ENCODE peak calls at places on chromosomes 16 and 17, in eight cellular contexts. G is fibroblast of lung, J is lower lobe of right lung, B is fibroblast of the aortic adventitia, K is body of pancreas, Y is AG10803, S is endothelial cell of umbilical vein, U is SK-N-SH. X is an unnamed sample.

GRCh38 chr17:40072481-40073346 is 9.9 kb downstream of the THRA start:
- DNase-seq in G (no peak), J (no peak), B (no peak), K (peak; percentile 67), Y (no peak), S (no peak), U (peak; percentile 51), X (no peak)

GRCh38 chr17:60127068-60128064 is 22.4 kb upstream of the CA4 start:
- DNase-seq in G (no peak), J (no peak), B (no peak), K (no peak), Y (no peak), S (no peak), U (peak; percentile 14), X (no peak)

GRCh38 chr17:10843806-10844205 is 5.9 kb upstream of the PIRT start:
- DNase-seq in G (peak; percentile 0), J (no peak), B (no peak), K (no peak), Y (no peak), S (no peak), U (peak; percentile 12), X (no peak)

GRCh38 chr17:72725432-72726068 is 366.9 kb downstream of the SLC39A11 start:
- DNase-seq in G (peak; percentile 55), J (peak; percentile 63), B (peak; percentile 62), K (peak; percentile 68), Y (peak; percentile 44), S (peak; percentile 53), U (peak; percentile 78), X (peak; percentile 76)

GRCh38 chr16:74309789-74310781 is 13.5 kb downstream of the PSMD7 start:
- DNase-seq in G (peak; percentile 44), J (no peak), B (peak; percentile 67), K (peak; percentile 45), Y (peak; percentile 58), S (peak; percentile 49), U (peak; percentile 66), X (peak; percentile 54)

GRCh38 chr16:6247771-6248170 is 1084.9 kb upstream of the RBFOX1 start:
- DNase-seq in G (no peak), J (no peak), B (no peak), K (no peak), Y (no peak), S (no peak), U (no peak), X (no peak)

GRCh38 chr17:6303664-6304063 is 131.3 kb downstream of the AIPL1 start:
- DNase-seq in G (peak; percentile 33), J (no peak), B (peak; percentile 8), K (no peak), Y (peak; percentile 9), S (peak; percentile 53), U (no peak), X (peak; percentile 14)

GRCh38 chr16:13811834-13812233 is 108.1 kb upstream of the ERCC4 start:
- DNase-seq in G (no peak), J (no peak), B (no peak), K (no peak), Y (no peak), S (no peak), U (no peak), X (no peak)

GRCh38 chr16:50594332-50595260 is 46.4 kb downstream of the NKD1 start:
- DNase-seq in G (no peak), J (no peak), B (no peak), K (no peak), Y (no peak), S (no peak), U (no peak), X (no peak)

GRCh38 chr17:72606656-72607055 is 485.8 kb downstream of the SLC39A11 start:
- DNase-seq in G (no peak), J (no peak), B (no peak), K (no peak), Y (no peak), S (no peak), U (no peak), X (no peak)

GRCh38 chr16:65283238-65283651 is 161.4 kb upstream of the CDH11 start:
- DNase-seq in G (peak; percentile 68), J (no peak), B (peak; percentile 16), K (no peak), Y (no peak), S (peak; percentile 44), U (peak; percentile 71), X (no peak)

GRCh38 chr17:51035436-51035835 is 85.2 kb downstream of the SPAG9 start:
- DNase-seq in G (peak; percentile 97), J (no peak), B (peak; percentile 94), K (no peak), Y (peak; percentile 96), S (peak; percentile 68), U (no peak), X (peak; percentile 31)

GRCh38 chr17:72615627-72615991 is 476.9 kb downstream of the SLC39A11 start:
- DNase-seq in G (no peak), J (no peak), B (no peak), K (no peak), Y (no peak), S (no peak), U (no peak), X (no peak)

GRCh38 chr17:57419940-57420522 is 163.7 kb downstream of the MSI2 start:
- DNase-seq in G (no peak), J (no peak), B (no peak), K (no peak), Y (no peak), S (no peak), U (no peak), X (no peak)

GRCh38 chr16:58733671-58734458 is at the start of gene GOT2:
- DNase-seq in G (peak; percentile 88), J (peak; percentile 88), B (peak; percentile 75), K (peak; percentile 83), Y (peak; percentile 85), S (peak; percentile 93), U (peak; percentile 94), X (peak; percentile 93)

GRCh38 chr17:76566988-76567431 is 18.6 kb downstream of the ST6GALNAC2 start:
- DNase-seq in G (no peak), J (no peak), B (no peak), K (no peak), Y (no peak), S (no peak), U (peak; percentile 19), X (no peak)

GRCh38 chr17:72955391-72956140 is 136.9 kb downstream of the SLC39A11 start:
- DNase-seq in G (no peak), J (no peak), B (no peak), K (no peak), Y (no peak), S (no peak), U (no peak), X (no peak)

GRCh38 chr16:57679016-57679415 is 10.9 kb downstream of the ADGRG3 start:
- DNase-seq in G (no peak), J (no peak), B (no peak), K (no peak), Y (no peak), S (no peak), U (no peak), X (no peak)

GRCh38 chr17:50477976-50478375 is 684 bp upstream of the RSAD1 start:
- DNase-seq in G (no peak), J (peak; percentile 26), B (no peak), K (no peak), Y (no peak), S (no peak), U (no peak), X (no peak)

GRCh38 chr17:62807812-62808575 is at the start of gene MARCHF10:
- DNase-seq in G (peak; percentile 27), J (peak; percentile 60), B (no peak), K (peak; percentile 62), Y (no peak), S (no peak), U (peak; percentile 68), X (peak; percentile 15)

GRCh38 chr17:62703776-62704380 is 76.4 kb downstream of the MRC2 start:
- DNase-seq in G (peak; percentile 48), J (peak; percentile 87), B (peak; percentile 44), K (peak; percentile 80), Y (peak; percentile 48), S (peak; percentile 44), U (peak; percentile 96), X (peak; percentile 69)

DNA sequence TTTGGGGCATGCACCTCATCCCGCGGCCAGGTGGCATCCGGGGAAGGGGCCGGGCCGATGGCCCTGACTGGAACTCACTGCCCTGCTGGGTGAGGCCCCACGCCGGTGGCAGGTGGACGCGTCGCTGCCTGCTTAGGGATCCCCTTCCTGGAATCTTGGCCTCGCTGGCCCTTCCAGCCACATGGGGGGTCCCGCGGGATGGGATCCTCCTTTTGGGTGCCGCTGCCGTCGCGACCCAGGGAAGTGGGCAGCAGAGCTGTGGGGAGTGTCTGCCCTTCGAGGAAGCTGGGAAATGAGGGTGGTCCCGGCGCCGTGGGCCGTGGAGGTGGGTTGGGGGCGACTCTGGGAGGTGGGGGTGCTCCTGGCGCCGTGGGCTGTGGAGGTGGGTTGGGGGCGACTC is 12.8 kb downstream of the METRNL start:
- DNase-seq in G (no peak), J (no peak), B (no peak), K (no peak), Y (no peak), S (no peak), U (no peak), X (no peak)
- H3K4me3 ChIP-seq in G (no peak overlapping the region), J (peak overlapping the region; percentile 32), B (no peak overlapping the region), K (no peak overlapping the region), Y (no peak overlapping the region), S (no peak overlapping the region), U (no peak overlapping the region), X (no peak overlapping the region)

GRCh38 chr16:84410361-84411138 is 42.2 kb downstream of the ATP2C2 start:
- DNase-seq in G (no peak), J (no peak), B (no peak), K (no peak), Y (no peak), S (no peak), U (no peak), X (no peak)
- TF ChIP-seq CTCF in G (no peak), J (no peak), B (no peak), K (no peak), Y (no peak), S (no peak), U (no peak), X (no peak)

GRCh38 chr17:48593126-48593829 is at the start of gene HOXB5:
- DNase-seq in G (peak; percentile 54), J (no peak), B (peak; percentile 43), K (no peak), Y (no peak), S (no peak), U (no peak), X (no peak)
- H3K4me3 ChIP-seq in G (peak within 1 kb of the TSS; percentile 93), J (peak within 1 kb of the TSS; percentile 63), B (peak within 1 kb of the TSS; percentile 63), K (no peak within 1 kb of the TSS), Y (peak within 1 kb of the TSS; percentile 82), S (no peak within 1 kb of the TSS), U (peak within 1 kb of the TSS; percentile 8), X (peak within 1 kb of the TSS; percentile 44)

GRCh38 chr17:36707904-36708303 is 106.5 kb downstream of the MRM1 start:
- DNase-seq in G (no peak), J (no peak), B (no peak), K (no peak), Y (no peak), S (no peak), U (no peak), X (no peak)

GRCh38 chr17:36705651-36706436 is 104.5 kb downstream of the MRM1 start:
- DNase-seq in G (peak; percentile 33), J (no peak), B (peak; percentile 26), K (peak; percentile 61), Y (peak; percentile 22), S (peak; percentile 10), U (peak; percentile 86), X (peak; percentile 61)

GRCh38 chr17:36697907-36698526 is 96.6 kb downstream of the MRM1 start:
- DNase-seq in G (no peak), J (no peak), B (peak; percentile 2), K (no peak), Y (no peak), S (no peak), U (no peak), X (no peak)

GRCh38 chr17:36706437-36706731 is 105.0 kb downstream of the MRM1 start:
- DNase-seq in G (no peak), J (no peak), B (no peak), K (no peak), Y (no peak), S (no peak), U (no peak), X (no peak)

GRCh38 chr17:36703860-36704266 is 102.5 kb downstream of the MRM1 start:
- DNase-seq in G (peak; percentile 29), J (peak; percentile 58), B (peak; percentile 28), K (peak; percentile 52), Y (no peak), S (peak; percentile 21), U (peak; percentile 37), X (peak; percentile 19)
- TF ChIP-seq CTCF in G (no peak), J (no peak), B (no peak), K (no peak), Y (no peak), S (no peak), U (no peak), X (no peak)